ENCODE peak calls at places on chromosomes 12 and 14, in ten cellular contexts. One of them, this sample, is unnamed.

GRCh38 chr12:5534800-5535199 is 102.9 kb downstream of the NTF3 start:
- DNase-seq in uterus: no peak
- DNase-seq in B cell: no peak
- DNase-seq in suprapubic skin: no peak
- DNase-seq in CD8-positive, alpha-beta T cell: no peak
- DNase-seq in AG04449: no peak
- DNase-seq in RWPE1: no peak
- DNase-seq in cardiac muscle cell: no peak
- DNase-seq in retinal pigment epithelial cell: no peak
- DNase-seq in BE2C: no peak
- DNase-seq in this sample: no peak

GRCh38 chr12:93786669-93787397 is 109.7 kb downstream of the CRADD start:
- DNase-seq in uterus: no peak
- DNase-seq in B cell: no peak
- DNase-seq in suprapubic skin: no peak
- DNase-seq in CD8-positive, alpha-beta T cell: no peak
- DNase-seq in AG04449: no peak
- DNase-seq in RWPE1: no peak
- DNase-seq in cardiac muscle cell: no peak
- DNase-seq in retinal pigment epithelial cell: no peak
- DNase-seq in BE2C: no peak
- DNase-seq in this sample: no peak

GRCh38 chr14:103126873-103127304 is 3.6 kb downstream of the TNFAIP2 start:
- DNase-seq in uterus: peak; percentile 60
- DNase-seq in B cell: no peak
- DNase-seq in suprapubic skin: no peak
- DNase-seq in CD8-positive, alpha-beta T cell: no peak
- DNase-seq in AG04449: no peak
- DNase-seq in RWPE1: peak; percentile 55
- DNase-seq in cardiac muscle cell: peak; percentile 91
- DNase-seq in retinal pigment epithelial cell: no peak
- DNase-seq in BE2C: peak; percentile 82
- DNase-seq in this sample: no peak

GRCh38 chr12:106918746-106919145 is 37.0 kb upstream of the TMEM263 start:
- DNase-seq in uterus: no peak
- DNase-seq in B cell: peak; percentile 25
- DNase-seq in suprapubic skin: no peak
- DNase-seq in CD8-positive, alpha-beta T cell: no peak
- DNase-seq in AG04449: no peak
- DNase-seq in RWPE1: peak; percentile 24
- DNase-seq in cardiac muscle cell: peak; percentile 67
- DNase-seq in retinal pigment epithelial cell: no peak
- DNase-seq in BE2C: peak; percentile 36
- DNase-seq in this sample: no peak

GRCh38 chr12:78403136-78403535 is 461.4 kb upstream of the SYT1 start:
- DNase-seq in uterus: no peak
- DNase-seq in B cell: no peak
- DNase-seq in suprapubic skin: no peak
- DNase-seq in CD8-positive, alpha-beta T cell: no peak
- DNase-seq in AG04449: no peak
- DNase-seq in RWPE1: peak; percentile 3
- DNase-seq in cardiac muscle cell: no peak
- DNase-seq in retinal pigment epithelial cell: no peak
- DNase-seq in BE2C: peak; percentile 51
- DNase-seq in this sample: no peak

GRCh38 chr14:104383088-104383805 is 196.3 kb upstream of the C14orf180 start:
- DNase-seq in uterus: no peak
- DNase-seq in B cell: no peak
- DNase-seq in suprapubic skin: peak; percentile 40
- DNase-seq in CD8-positive, alpha-beta T cell: no peak
- DNase-seq in AG04449: no peak
- DNase-seq in RWPE1: no peak
- DNase-seq in cardiac muscle cell: no peak
- DNase-seq in retinal pigment epithelial cell: no peak
- DNase-seq in BE2C: peak; percentile 17
- DNase-seq in this sample: no peak

GRCh38 chr14:38255673-38256357 is at the start of gene CLEC14A:
- DNase-seq in uterus: peak; percentile 40
- DNase-seq in B cell: peak; percentile 4
- DNase-seq in suprapubic skin: peak; percentile 65
- DNase-seq in CD8-positive, alpha-beta T cell: no peak
- DNase-seq in AG04449: no peak
- DNase-seq in RWPE1: no peak
- DNase-seq in cardiac muscle cell: peak; percentile 5
- DNase-seq in retinal pigment epithelial cell: no peak
- DNase-seq in BE2C: no peak
- DNase-seq in this sample: no peak

GRCh38 chr14:35384386-35385041 is 20.0 kb downstream of the NFKBIA start:
- DNase-seq in uterus: peak; percentile 82
- DNase-seq in B cell: no peak
- DNase-seq in suprapubic skin: no peak
- DNase-seq in CD8-positive, alpha-beta T cell: no peak
- DNase-seq in AG04449: peak; percentile 90
- DNase-seq in RWPE1: no peak
- DNase-seq in cardiac muscle cell: no peak
- DNase-seq in retinal pigment epithelial cell: peak; percentile 48
- DNase-seq in BE2C: no peak
- DNase-seq in this sample: no peak

GRCh38 chr12:109433618-109434017 is 43.5 kb downstream of the KCTD10 start:
- DNase-seq in uterus: no peak
- DNase-seq in B cell: no peak
- DNase-seq in suprapubic skin: no peak
- DNase-seq in CD8-positive, alpha-beta T cell: no peak
- DNase-seq in AG04449: no peak
- DNase-seq in RWPE1: no peak
- DNase-seq in cardiac muscle cell: peak; percentile 30
- DNase-seq in retinal pigment epithelial cell: no peak
- DNase-seq in BE2C: peak; percentile 27
- DNase-seq in this sample: no peak
- TF ChIP-seq CTCF in uterus: no peak
- TF ChIP-seq CTCF in B cell: no peak
- TF ChIP-seq CTCF in suprapubic skin: peak; percentile 32
- TF ChIP-seq CTCF in CD8-positive, alpha-beta T cell: no peak
- TF ChIP-seq CTCF in AG04449: peak; percentile 36
- TF ChIP-seq CTCF in RWPE1: no peak
- TF ChIP-seq CTCF in cardiac muscle cell: peak; percentile 37
- TF ChIP-seq CTCF in retinal pigment epithelial cell: peak; percentile 42
- TF ChIP-seq CTCF in BE2C: peak; percentile 55
- TF ChIP-seq CTCF in this sample: no peak

DNA sequence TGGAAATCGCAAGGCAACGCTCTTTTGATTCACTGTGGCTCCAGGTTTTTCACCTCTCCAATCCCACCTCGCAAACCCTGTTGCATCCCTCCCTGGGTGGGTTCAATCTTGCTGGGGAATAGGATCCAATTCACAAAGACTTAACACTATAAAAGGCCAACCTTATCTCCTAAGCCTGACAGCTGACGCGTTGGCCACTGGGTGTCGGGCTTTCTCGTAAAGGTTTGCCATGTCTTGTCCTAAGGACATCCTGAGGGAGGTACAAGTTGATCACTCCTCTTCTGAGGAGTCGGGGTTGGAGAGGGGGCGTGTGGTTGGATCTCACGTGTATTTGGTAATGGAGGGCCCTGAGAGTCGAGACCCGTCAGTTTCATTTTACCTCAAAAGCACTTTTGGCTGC is 112.6 kb upstream of the FZD10 start:
- DNase-seq in uterus: no peak
- DNase-seq in B cell: no peak
- DNase-seq in suprapubic skin: no peak
- DNase-seq in CD8-positive, alpha-beta T cell: no peak
- DNase-seq in AG04449: no peak
- DNase-seq in RWPE1: no peak
- DNase-seq in cardiac muscle cell: no peak
- DNase-seq in retinal pigment epithelial cell: no peak
- DNase-seq in BE2C: no peak
- DNase-seq in this sample: no peak
- TF ChIP-seq CTCF in uterus: no peak
- TF ChIP-seq CTCF in B cell: no peak
- TF ChIP-seq CTCF in suprapubic skin: no peak
- TF ChIP-seq CTCF in CD8-positive, alpha-beta T cell: no peak
- TF ChIP-seq CTCF in AG04449: no peak
- TF ChIP-seq CTCF in RWPE1: no peak
- TF ChIP-seq CTCF in cardiac muscle cell: no peak
- TF ChIP-seq CTCF in retinal pigment epithelial cell: no peak
- TF ChIP-seq CTCF in BE2C: no peak
- TF ChIP-seq CTCF in this sample: no peak

GRCh38 chr14:21734457-21735074 is 60.9 kb upstream of the OR4E1 start:
- DNase-seq in uterus: no peak
- DNase-seq in B cell: peak; percentile 42
- DNase-seq in suprapubic skin: no peak
- DNase-seq in CD8-positive, alpha-beta T cell: no peak
- DNase-seq in AG04449: no peak
- DNase-seq in RWPE1: peak; percentile 20
- DNase-seq in cardiac muscle cell: peak; percentile 79
- DNase-seq in retinal pigment epithelial cell: no peak
- DNase-seq in BE2C: peak; percentile 20
- DNase-seq in this sample: no peak
- TF ChIP-seq CTCF in uterus: peak; percentile 15
- TF ChIP-seq CTCF in B cell: peak; percentile 58
- TF ChIP-seq CTCF in suprapubic skin: no peak
- TF ChIP-seq CTCF in CD8-positive, alpha-beta T cell: peak; percentile 75
- TF ChIP-seq CTCF in AG04449: no peak
- TF ChIP-seq CTCF in RWPE1: peak; percentile 67
- TF ChIP-seq CTCF in cardiac muscle cell: peak; percentile 51
- TF ChIP-seq CTCF in retinal pigment epithelial cell: peak; percentile 65
- TF ChIP-seq CTCF in BE2C: peak; percentile 79
- TF ChIP-seq CTCF in this sample: no peak

DNA sequence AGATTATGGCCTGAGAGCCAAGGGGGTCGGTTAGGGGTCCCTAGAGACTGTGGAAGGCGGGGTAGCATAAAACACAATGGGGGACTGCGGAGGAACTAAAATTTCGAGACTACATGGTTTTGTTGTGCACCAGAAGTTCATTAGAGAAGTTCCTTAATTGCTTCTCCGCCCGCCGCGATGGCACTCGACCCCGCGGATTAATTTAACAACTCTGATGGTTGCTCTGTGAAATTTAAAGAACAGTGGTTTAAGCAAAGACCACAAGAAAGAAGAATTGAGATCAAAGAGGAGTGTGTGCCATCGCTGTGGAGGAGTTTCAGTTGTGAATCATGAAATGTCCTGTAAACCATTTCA is 1.4 kb upstream of the CCDC88C start:
- DNase-seq in uterus: no peak
- DNase-seq in B cell: no peak
- DNase-seq in suprapubic skin: no peak
- DNase-seq in CD8-positive, alpha-beta T cell: no peak
- DNase-seq in AG04449: no peak
- DNase-seq in RWPE1: no peak
- DNase-seq in cardiac muscle cell: no peak
- DNase-seq in retinal pigment epithelial cell: no peak
- DNase-seq in BE2C: no peak
- DNase-seq in this sample: no peak
- TF ChIP-seq CTCF in uterus: no peak
- TF ChIP-seq CTCF in B cell: peak; percentile 60
- TF ChIP-seq CTCF in suprapubic skin: no peak
- TF ChIP-seq CTCF in CD8-positive, alpha-beta T cell: peak; percentile 59
- TF ChIP-seq CTCF in AG04449: no peak
- TF ChIP-seq CTCF in RWPE1: peak; percentile 67
- TF ChIP-seq CTCF in cardiac muscle cell: no peak
- TF ChIP-seq CTCF in retinal pigment epithelial cell: no peak
- TF ChIP-seq CTCF in BE2C: no peak
- TF ChIP-seq CTCF in this sample: no peak

GRCh38 chr12:108265505-108265904 is 73.6 kb downstream of the CMKLR1 start:
- DNase-seq in uterus: no peak
- DNase-seq in B cell: no peak
- DNase-seq in suprapubic skin: no peak
- DNase-seq in CD8-positive, alpha-beta T cell: no peak
- DNase-seq in AG04449: no peak
- DNase-seq in RWPE1: no peak
- DNase-seq in cardiac muscle cell: no peak
- DNase-seq in retinal pigment epithelial cell: no peak
- DNase-seq in BE2C: no peak
- DNase-seq in this sample: no peak
- TF ChIP-seq CTCF in uterus: no peak
- TF ChIP-seq CTCF in B cell: no peak
- TF ChIP-seq CTCF in suprapubic skin: no peak
- TF ChIP-seq CTCF in CD8-positive, alpha-beta T cell: no peak
- TF ChIP-seq CTCF in AG04449: no peak
- TF ChIP-seq CTCF in RWPE1: no peak
- TF ChIP-seq CTCF in cardiac muscle cell: no peak
- TF ChIP-seq CTCF in retinal pigment epithelial cell: no peak
- TF ChIP-seq CTCF in BE2C: no peak
- TF ChIP-seq CTCF in this sample: no peak

GRCh38 chr12:14416658-14417057 is 51.2 kb downstream of the ATF7IP start:
- DNase-seq in uterus: no peak
- DNase-seq in B cell: peak; percentile 55
- DNase-seq in suprapubic skin: no peak
- DNase-seq in CD8-positive, alpha-beta T cell: no peak
- DNase-seq in AG04449: peak; percentile 55
- DNase-seq in RWPE1: peak; percentile 39
- DNase-seq in cardiac muscle cell: peak; percentile 74
- DNase-seq in retinal pigment epithelial cell: peak; percentile 81
- DNase-seq in BE2C: peak; percentile 22
- DNase-seq in this sample: no peak
- TF ChIP-seq CTCF in uterus: no peak
- TF ChIP-seq CTCF in B cell: peak; percentile 26
- TF ChIP-seq CTCF in suprapubic skin: no peak
- TF ChIP-seq CTCF in CD8-positive, alpha-beta T cell: peak; percentile 58
- TF ChIP-seq CTCF in AG04449: no peak
- TF ChIP-seq CTCF in RWPE1: no peak
- TF ChIP-seq CTCF in cardiac muscle cell: peak; percentile 50
- TF ChIP-seq CTCF in retinal pigment epithelial cell: peak; percentile 44
- TF ChIP-seq CTCF in BE2C: no peak
- TF ChIP-seq CTCF in this sample: no peak

DNA sequence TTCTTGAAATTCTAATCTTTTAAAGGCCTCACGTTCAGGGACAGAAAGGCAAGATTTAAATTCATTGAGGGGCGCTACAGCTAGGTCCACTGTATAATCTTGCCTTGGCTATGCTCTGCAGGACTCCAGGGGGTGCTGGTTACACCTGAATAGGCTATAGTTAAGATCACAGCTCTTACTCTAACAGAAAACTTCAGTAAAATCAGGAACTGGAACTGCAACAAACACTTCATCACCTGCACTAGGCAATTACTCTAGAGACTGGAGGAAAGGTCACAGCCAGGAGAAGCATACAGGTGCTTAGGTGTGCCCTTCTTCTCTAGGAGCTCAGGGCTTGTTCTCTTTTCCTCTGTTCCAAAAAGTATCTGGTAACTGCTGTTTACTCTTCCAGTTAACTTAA is 20.9 kb downstream of the SLCO1C1 start:
- DNase-seq in uterus: no peak
- DNase-seq in B cell: no peak
- DNase-seq in suprapubic skin: no peak
- DNase-seq in CD8-positive, alpha-beta T cell: no peak
- DNase-seq in AG04449: no peak
- DNase-seq in RWPE1: no peak
- DNase-seq in cardiac muscle cell: peak; percentile 5
- DNase-seq in retinal pigment epithelial cell: no peak
- DNase-seq in BE2C: no peak
- DNase-seq in this sample: no peak
- TF ChIP-seq CTCF in uterus: no peak
- TF ChIP-seq CTCF in B cell: no peak
- TF ChIP-seq CTCF in suprapubic skin: no peak
- TF ChIP-seq CTCF in CD8-positive, alpha-beta T cell: no peak
- TF ChIP-seq CTCF in AG04449: no peak
- TF ChIP-seq CTCF in RWPE1: no peak
- TF ChIP-seq CTCF in cardiac muscle cell: no peak
- TF ChIP-seq CTCF in retinal pigment epithelial cell: no peak
- TF ChIP-seq CTCF in BE2C: no peak
- TF ChIP-seq CTCF in this sample: no peak

DNA sequence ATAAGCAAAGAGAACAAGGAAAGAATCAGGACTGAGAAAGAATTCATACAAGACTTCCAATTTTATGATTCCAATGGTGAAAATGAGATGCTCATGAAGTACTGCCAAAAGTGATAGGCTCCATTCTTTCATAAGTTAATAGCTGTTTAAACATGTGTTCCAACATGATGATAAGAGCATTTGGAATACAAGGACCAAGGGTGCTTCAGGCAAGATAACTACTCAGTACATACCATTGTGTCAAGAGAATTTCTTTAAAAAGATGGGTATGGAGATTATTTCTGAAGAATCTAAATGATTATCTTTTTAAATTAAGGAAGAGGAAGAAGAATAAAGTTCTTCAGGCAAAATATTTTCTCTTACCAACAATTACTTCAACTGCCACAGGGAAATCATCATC is 258.1 kb downstream of the MED13L start:
- DNase-seq in uterus: no peak
- DNase-seq in B cell: no peak
- DNase-seq in suprapubic skin: no peak
- DNase-seq in CD8-positive, alpha-beta T cell: no peak
- DNase-seq in AG04449: no peak
- DNase-seq in RWPE1: no peak
- DNase-seq in cardiac muscle cell: no peak
- DNase-seq in retinal pigment epithelial cell: no peak
- DNase-seq in BE2C: no peak
- DNase-seq in this sample: no peak
- TF ChIP-seq CTCF in uterus: no peak
- TF ChIP-seq CTCF in B cell: no peak
- TF ChIP-seq CTCF in suprapubic skin: no peak
- TF ChIP-seq CTCF in CD8-positive, alpha-beta T cell: no peak
- TF ChIP-seq CTCF in AG04449: no peak
- TF ChIP-seq CTCF in RWPE1: no peak
- TF ChIP-seq CTCF in cardiac muscle cell: no peak
- TF ChIP-seq CTCF in retinal pigment epithelial cell: no peak
- TF ChIP-seq CTCF in BE2C: no peak
- TF ChIP-seq CTCF in this sample: no peak